ENCODE peak calls at places on chromosomes 3 and 15, in eight cellular contexts. H is hepatocyte, X is AG04450, W is brain microvascular endothelial cell, C is transverse colon, P is suprapubic skin, A is GM23338, L is testis. S is an unnamed sample.

GRCh38 chr3:188421836-188422540 is 268.0 kb downstream of the LPP start:
- DNase-seq in H (no peak), X (no peak), W (no peak), C (no peak), P (no peak), A (no peak), L (peak; percentile 57), S (no peak)

GRCh38 chr3:155753038-155753647 is 8.3 kb upstream of the PLCH1 start:
- DNase-seq in H (peak; percentile 50), X (no peak), W (no peak), C (no peak), P (no peak), A (peak; percentile 60), L (no peak), S (no peak)

GRCh38 chr3:42802876-42803799 is 1.2 kb downstream of the HIGD1A start:
- DNase-seq in H (peak; percentile 36), X (no peak), W (no peak), C (no peak), P (no peak), A (peak; percentile 48), L (peak; percentile 57), S (no peak)

GRCh38 chr3:194315965-194316361 is 35.2 kb downstream of the CPN2 start:
- DNase-seq in H (no peak), X (no peak), W (no peak), C (no peak), P (no peak), A (no peak), L (no peak), S (no peak)

GRCh38 chr3:106114848-106115247 is 246.0 kb upstream of the CBLB start:
- DNase-seq in H (no peak), X (no peak), W (peak; percentile 16), C (no peak), P (no peak), A (no peak), L (no peak), S (no peak)

GRCh38 chr3:180744226-180744625 is 64.9 kb upstream of the CCDC39 start:
- DNase-seq in H (no peak), X (no peak), W (no peak), C (no peak), P (no peak), A (peak; percentile 47), L (no peak), S (no peak)

GRCh38 chr3:150544726-150545125 is 1.6 kb downstream of the SERP1 start:
- DNase-seq in H (no peak), X (no peak), W (no peak), C (no peak), P (no peak), A (no peak), L (no peak), S (no peak)

GRCh38 chr15:80953001-80953952 is 36.3 kb downstream of the MESD start:
- DNase-seq in H (no peak), X (no peak), W (no peak), C (no peak), P (peak; percentile 62), A (no peak), L (no peak), S (no peak)

GRCh38 chr15:49038382-49038781 is 7.9 kb downstream of the SECISBP2L start:
- DNase-seq in H (no peak), X (no peak), W (no peak), C (no peak), P (no peak), A (no peak), L (no peak), S (no peak)

GRCh38 chr3:188158731-188159355 is 4.9 kb downstream of the LPP start:
- DNase-seq in H (no peak), X (no peak), W (no peak), C (no peak), P (no peak), A (no peak), L (no peak), S (no peak)

GRCh38 chr3:184635126-184635525 is 73.5 kb downstream of the EPHB3 start:
- DNase-seq in H (no peak), X (no peak), W (no peak), C (no peak), P (no peak), A (no peak), L (no peak), S (no peak)

GRCh38 chr3:73719413-73719831 is 94.7 kb upstream of the PDZRN3 start:
- DNase-seq in H (peak; percentile 15), X (peak; percentile 47), W (no peak), C (no peak), P (no peak), A (no peak), L (no peak), S (no peak)

GRCh38 chr15:40310993-40311392 is 3.3 kb upstream of the PLCB2 start:
- DNase-seq in H (no peak), X (no peak), W (no peak), C (no peak), P (no peak), A (no peak), L (no peak), S (no peak)

GRCh38 chr15:40308844-40309189 is 1.1 kb upstream of the PLCB2 start:
- DNase-seq in H (no peak), X (no peak), W (no peak), C (peak; percentile 34), P (no peak), A (peak; percentile 39), L (no peak), S (no peak)

GRCh38 chr15:40307421-40308165 is at the start of gene PLCB2:
- DNase-seq in H (no peak), X (no peak), W (no peak), C (peak; percentile 55), P (no peak), A (peak; percentile 68), L (peak; percentile 22), S (no peak)

GRCh38 chr15:40310001-40310959 is 2.5 kb upstream of the PLCB2 start:
- DNase-seq in H (peak; percentile 63), X (no peak), W (no peak), C (peak; percentile 65), P (no peak), A (peak; percentile 87), L (peak; percentile 68), S (no peak)

GRCh38 chr15:40309344-40309862 is 1.7 kb upstream of the PLCB2 start:
- DNase-seq in H (no peak), X (no peak), W (no peak), C (no peak), P (no peak), A (peak; percentile 31), L (no peak), S (no peak)
- H3K4me3 ChIP-seq in H (no peak overlapping the region), X (no peak overlapping the region), W (no peak overlapping the region), C (no peak overlapping the region), P (no peak overlapping the region), A (no peak overlapping the region), L (no peak overlapping the region), S (no peak overlapping the region)

GRCh38 chr15:88664151-88664778 is 25.4 kb downstream of the ISG20 start:
- DNase-seq in H (no peak), X (no peak), W (no peak), C (no peak), P (no peak), A (peak; percentile 71), L (peak; percentile 13), S (no peak)
- TF ChIP-seq CTCF in H (no peak), X (no peak), W (peak; percentile 23), C (peak; percentile 29), P (no peak), A (peak; percentile 52), L (no peak), S (no peak)

GRCh38 chr15:22922003-22922402 is 58.2 kb downstream of the CYFIP1 start:
- DNase-seq in H (no peak), X (no peak), W (no peak), C (no peak), P (no peak), A (no peak), L (no peak), S (no peak)
- H3K4me3 ChIP-seq in H (no peak overlapping the region), X (no peak overlapping the region), W (no peak overlapping the region), C (no peak overlapping the region), P (no peak overlapping the region), A (no peak overlapping the region), L (no peak overlapping the region), S (no peak overlapping the region)

DNA sequence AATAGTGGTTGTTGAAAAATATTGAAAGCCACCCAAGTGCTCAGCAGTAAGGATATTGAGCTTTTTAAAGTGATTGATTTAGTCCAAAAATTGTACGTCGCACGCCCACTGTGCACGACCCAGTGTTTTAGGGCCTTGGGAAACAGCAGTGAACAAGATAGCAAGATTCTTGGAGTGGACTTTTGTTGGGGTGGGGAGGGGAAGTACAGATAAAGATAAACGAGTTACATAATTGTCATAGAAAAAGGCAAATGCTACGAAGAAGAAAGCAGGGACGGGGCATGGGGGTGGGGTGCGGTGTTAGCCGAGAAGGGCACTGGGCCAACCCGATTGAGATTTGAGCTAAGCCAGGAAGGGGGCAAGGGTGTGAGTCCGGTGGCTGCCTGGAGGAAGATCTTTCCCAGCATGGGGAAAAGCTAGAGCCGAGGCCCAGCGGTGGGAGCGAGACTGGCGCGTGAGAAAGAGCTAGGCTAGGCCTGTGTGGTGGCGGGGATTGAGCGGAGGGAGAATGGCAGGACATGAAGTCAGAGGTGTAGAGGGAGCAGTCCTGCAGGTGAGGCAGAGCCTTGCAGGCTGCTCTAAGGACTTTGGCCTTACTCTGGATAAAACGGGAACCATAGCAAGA is 454 bp downstream of the HTD2 start:
- DNase-seq in H (peak; percentile 73), X (no peak), W (peak; percentile 18), C (peak; percentile 43), P (no peak), A (peak; percentile 73), L (peak; percentile 51), S (no peak)
- TF ChIP-seq CTCF in H (no peak), X (peak; percentile 34), W (peak; percentile 32), C (peak; percentile 69), P (peak; percentile 23), A (no peak), L (no peak), S (no peak)

GRCh38 chr3:134364936-134365765 is 9.1 kb downstream of the AMOTL2 start:
- DNase-seq in H (no peak), X (no peak), W (no peak), C (no peak), P (peak; percentile 67), A (no peak), L (no peak), S (no peak)
- H3K4me3 ChIP-seq in H (no peak overlapping the region), X (no peak overlapping the region), W (no peak overlapping the region), C (no peak overlapping the region), P (peak overlapping the region; percentile 42), A (peak overlapping the region; percentile 47), L (no peak overlapping the region), S (no peak overlapping the region)

DNA sequence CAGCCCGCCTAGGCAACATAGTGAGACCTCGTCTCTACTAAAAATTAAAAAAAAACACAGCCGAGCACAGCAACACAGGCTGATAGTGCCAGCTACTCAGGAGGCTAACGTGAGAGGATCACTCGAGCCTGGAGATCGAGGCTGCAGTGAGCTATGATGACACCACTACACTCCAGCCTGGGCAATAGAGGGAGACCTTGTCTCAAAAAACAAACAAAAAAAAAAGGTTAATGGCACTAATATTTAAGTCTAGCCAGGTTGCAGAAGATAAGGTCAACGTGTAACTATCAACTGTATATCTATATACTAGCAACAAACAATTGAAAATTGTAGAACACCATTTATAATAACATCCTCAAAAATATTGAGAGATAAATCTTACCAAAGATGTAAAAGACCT is 75.1 kb downstream of the MYO9A start:
- DNase-seq in H (no peak), X (no peak), W (no peak), C (no peak), P (no peak), A (no peak), L (no peak), S (no peak)
- TF ChIP-seq CTCF in H (no peak), X (no peak), W (no peak), C (no peak), P (no peak), A (no peak), L (no peak), S (no peak)